ENCODE peak calls at places on chromosomes 4 and X, in six cellular contexts. P, R, W, E, D and A are unnamed samples.

GRCh38 chr4:145909773-145910172 is 28.9 kb downstream of the ZNF827 start:
- ATAC-seq in P (peak), D (no peak), W (peak), E (no peak), R (no peak), A (peak)

GRCh38 chr4:188021548-188022249 is 26.1 kb downstream of the ZFP42 start:
- ATAC-seq in D (no peak), P (no peak), R (no peak), W (no peak), E (no peak), A (no peak)

GRCh38 chr4:125456075-125456474 is 141.3 kb downstream of the FAT4 start:
- ATAC-seq in R (no peak), P (no peak), W (no peak), E (no peak), D (no peak), A (no peak)

GRCh38 chr4:120864969-120865368 is 57.6 kb downstream of the PRDM5 start:
- ATAC-seq in P (no peak), D (no peak), R (no peak), W (no peak), E (no peak), A (no peak)

GRCh38 chr4:4659871-4660651 is 118.2 kb upstream of the STX18 start:
- ATAC-seq in R (no peak), W (peak), D (peak), E (no peak), P (peak), A (no peak)

GRCh38 chr4:24419147-24420034 is 165.0 kb downstream of the DHX15 start:
- ATAC-seq in D (peak), R (peak), P (peak), E (peak), W (peak), A (peak)

GRCh38 chrX:48896611-48897011 is 957 bp downstream of the TIMM17B start:
- ATAC-seq in R (no peak), E (no peak), P (no peak), W (no peak), D (no peak), A (no peak)

GRCh38 chr4:89419121-89419695 is 111.6 kb upstream of the GPRIN3 start:
- ATAC-seq in P (no peak), W (no peak), D (no peak), R (no peak), E (no peak), A (no peak)

GRCh38 chrX:130395341-130395740 is 6.4 kb upstream of the RBMX2 start:
- ATAC-seq in D (no peak), R (no peak), E (no peak), W (no peak), P (no peak), A (no peak)

GRCh38 chr4:6291784-6292297 is 22.2 kb downstream of the WFS1 start:
- ATAC-seq in R (no peak), W (no peak), D (no peak), P (no peak), E (no peak), A (peak)

GRCh38 chrX:37825225-37825842 is 22.0 kb downstream of the DYNLT3 start:
- ATAC-seq in R (peak), W (peak), E (peak), D (peak), P (peak), A (no peak)

GRCh38 chr4:113292371-113293042 is 243.1 kb downstream of the ANK2 start:
- ATAC-seq in E (no peak), D (no peak), W (no peak), R (no peak), P (peak), A (peak)

GRCh38 chr4:7263166-7263565 is 70.8 kb downstream of the SORCS2 start:
- ATAC-seq in R (no peak), E (no peak), P (no peak), W (no peak), D (no peak), A (no peak)

GRCh38 chr4:117311989-117312388 is 226.6 kb upstream of the TRAM1L1 start:
- ATAC-seq in R (no peak), E (no peak), P (no peak), W (no peak), D (no peak), A (no peak)

GRCh38 chr4:138953962-138954371 is 61.6 kb upstream of the NOCT start:
- ATAC-seq in P (peak), W (no peak), R (no peak), D (no peak), E (no peak), A (peak)

GRCh38 chr4:139808381-139809206 is 143.0 kb downstream of the MGST2 start:
- ATAC-seq in P (no peak), W (no peak), D (no peak), R (peak), E (no peak), A (no peak)

GRCh38 chr4:112214397-112215264 is 17.0 kb upstream of the AP1AR start:
- ATAC-seq in E (peak), R (peak), D (peak), P (no peak), W (no peak), A (no peak)

GRCh38 chr4:183987987-183988392 is 82.9 kb downstream of the STOX2 start:
- ATAC-seq in W (peak), R (peak), E (no peak), P (peak), D (peak), A (peak)

GRCh38 chr4:102981005-102981404 is 38.5 kb downstream of the SLC9B1 start:
- ATAC-seq in D (no peak), R (no peak), P (no peak), W (no peak), E (no peak), A (no peak)

GRCh38 chr4:164012396-164013027 is 518.0 kb downstream of the TMA16 start:
- ATAC-seq in W (no peak), D (no peak), P (peak), E (peak), R (peak), A (no peak)

DNA sequence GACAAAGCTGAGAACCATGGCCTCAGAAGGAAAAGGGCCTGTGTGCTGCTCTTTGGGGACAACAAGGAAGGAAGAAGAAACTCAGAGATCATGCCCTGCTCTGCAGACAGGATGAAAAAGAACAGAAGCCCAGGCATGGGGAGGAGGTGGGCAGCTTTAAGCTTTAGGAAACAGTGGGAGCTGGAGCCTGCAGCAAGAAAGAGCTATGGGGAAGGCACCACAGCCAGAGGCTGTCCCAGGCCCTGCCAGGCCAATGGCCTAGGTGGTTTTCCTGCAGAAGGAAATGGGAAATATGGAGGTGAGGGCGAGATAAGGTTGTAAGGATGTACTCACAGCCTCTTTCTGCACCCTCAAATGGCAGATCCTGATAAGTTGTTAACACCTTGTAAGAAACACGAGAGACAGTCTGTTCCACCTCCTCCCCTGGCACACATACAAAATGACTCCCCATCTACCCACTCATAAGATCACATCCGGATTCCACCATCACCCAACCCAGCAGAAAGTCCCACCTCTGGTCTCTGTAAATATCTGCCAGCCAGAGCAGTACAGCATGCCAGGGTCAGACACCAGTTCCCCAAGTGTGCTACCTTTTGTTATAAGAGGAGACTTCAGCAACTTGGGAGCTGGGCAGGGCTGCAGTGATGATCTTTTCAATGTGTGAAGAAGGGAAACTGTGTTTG is 105.2 kb downstream of the RTL5 start:
- ATAC-seq in E (peak), P (no peak), R (no peak), D (no peak), W (no peak), A (no peak)
- TF ChIP-seq EP300 in E (no peak), P (no peak), R (no peak), D (no peak), W (no peak), A (no peak)

GRCh38 chrX:144075432-144075831 is 191.6 kb downstream of the UBE2NL start:
- ATAC-seq in D (no peak), R (no peak), W (no peak), P (no peak), E (no peak), A (no peak)
- TF ChIP-seq EP300 in D (no peak), R (no peak), W (no peak), P (no peak), E (no peak), A (no peak)

DNA sequence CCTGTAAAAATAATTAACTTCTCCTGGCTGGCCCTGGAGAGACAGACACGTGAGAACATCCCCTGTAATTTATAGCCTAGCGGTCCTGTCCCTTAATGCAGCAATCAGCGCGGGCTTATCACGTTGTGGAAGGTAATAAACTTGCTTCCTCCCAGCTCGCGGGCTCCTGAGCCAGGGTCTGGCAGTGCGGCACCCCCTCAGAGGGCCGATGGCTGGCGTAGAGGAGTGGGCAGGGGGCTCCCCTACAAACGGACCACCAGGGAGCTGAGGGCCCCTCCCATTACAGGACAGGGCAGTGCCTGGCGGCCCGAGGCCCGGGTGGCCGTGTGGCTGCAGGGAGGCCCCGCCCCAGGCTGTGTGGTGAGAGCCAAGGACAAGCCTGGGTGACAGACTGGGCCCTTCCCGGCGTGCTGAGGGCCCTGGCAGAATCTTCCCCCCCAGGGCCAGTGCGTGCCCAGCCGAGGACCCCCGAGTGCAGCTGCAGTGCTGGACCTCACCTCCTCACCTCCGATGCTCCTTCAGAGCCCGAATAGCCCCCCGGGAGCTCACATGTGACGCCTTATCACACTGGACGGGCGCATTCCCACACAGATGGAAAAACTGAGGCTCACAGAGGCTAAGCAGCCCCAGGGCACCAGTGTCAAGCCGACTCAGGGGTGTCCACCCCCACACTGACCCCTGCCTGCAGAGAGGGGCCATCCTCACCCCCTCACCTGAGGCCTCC is 84.8 kb upstream of the NKX1-1 start:
- ATAC-seq in W (no peak), D (peak), E (no peak), P (no peak), R (peak), A (no peak)
- TF ChIP-seq EP300 in W (no peak), D (no peak), E (no peak), P (no peak), R (no peak), A (no peak)

DNA sequence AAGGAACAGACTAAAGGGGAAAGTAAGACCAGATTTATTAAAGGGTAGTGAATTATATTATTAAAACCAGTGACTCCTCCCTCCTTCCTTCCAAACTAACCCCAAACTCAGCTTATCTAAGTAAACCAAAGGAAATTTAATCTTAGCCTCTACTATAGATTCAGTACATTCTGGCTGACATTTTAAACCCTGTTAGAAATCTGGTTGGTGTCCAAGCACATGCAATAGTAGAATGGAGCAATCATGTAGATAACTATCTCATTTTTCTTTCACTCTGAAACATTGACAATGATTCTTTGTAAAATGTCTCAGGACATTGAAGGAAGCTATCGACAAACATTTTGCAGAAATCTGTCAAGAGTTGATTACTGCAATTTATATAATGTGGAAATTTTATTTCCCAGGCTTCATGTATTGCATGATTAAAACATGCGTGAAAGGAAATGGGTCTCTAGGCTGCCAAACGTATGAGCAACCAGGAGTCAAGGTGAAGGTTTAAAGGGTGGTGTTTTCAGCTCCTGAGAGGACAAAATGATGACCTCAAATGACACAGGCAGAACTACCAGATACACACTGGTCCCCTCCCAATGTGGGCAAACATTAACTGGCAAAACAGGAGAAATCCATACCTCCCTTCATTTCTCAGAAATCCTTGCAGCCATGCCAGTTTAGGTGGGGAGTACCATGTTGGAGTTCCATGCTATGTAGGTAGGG is 58.2 kb upstream of the RBM47 start:
- ATAC-seq in W (no peak), P (no peak), E (no peak), R (peak), D (no peak), A (no peak)
- TF ChIP-seq EP300 in W (no peak), P (no peak), E (no peak), R (no peak), D (no peak), A (no peak)

GRCh38 chrX:142505839-142506238 is 300.7 kb upstream of the MAGEC2 start:
- ATAC-seq in R (no peak), D (no peak), E (no peak), W (no peak), P (no peak), A (no peak)
- TF ChIP-seq EP300 in R (no peak), D (no peak), E (no peak), W (no peak), P (no peak), A (no peak)

GRCh38 chr4:14719053-14719452 is 283.2 kb upstream of the CPEB2 start:
- ATAC-seq in D (no peak), W (no peak), R (no peak), P (no peak), E (no peak), A (peak)

GRCh38 chr4:14711259-14711658 is 291.0 kb upstream of the CPEB2 start:
- ATAC-seq in W (no peak), R (no peak), P (no peak), D (no peak), E (no peak), A (no peak)

GRCh38 chr4:14716622-14717021 is 285.7 kb upstream of the CPEB2 start:
- ATAC-seq in P (no peak), E (no peak), D (no peak), R (no peak), W (no peak), A (no peak)
- TF ChIP-seq EP300 in P (no peak), E (no peak), D (no peak), R (no peak), W (no peak), A (no peak)